ENCODE peak calls at places on chromosomes 6 and 20, in four cellular contexts. N is A549, M is WTC11, U is K562. F is an unnamed sample.

GRCh38 chr6:131068165-131068564 is 5.1 kb upstream of the EPB41L2 start:
- DNase-seq in N (no peak), M (no peak), U (peak; percentile 67), F (no peak)

GRCh38 chr20:36092424-36093024 is 62.0 kb upstream of the EPB41L1 start:
- DNase-seq in N (no peak), M (peak; percentile 49), U (peak; percentile 51), F (no peak)

GRCh38 chr6:21163110-21163837 is 430.3 kb upstream of the SOX4 start:
- DNase-seq in N (no peak), M (no peak), U (peak; percentile 16), F (no peak)

GRCh38 chr20:16279320-16279719 is 293.9 kb downstream of the KIF16B start:
- DNase-seq in N (no peak), M (peak; percentile 17), U (no peak), F (peak; percentile 43)

GRCh38 chr20:41178904-41179432 is 41.6 kb downstream of the PLCG1 start:
- DNase-seq in N (no peak), M (peak; percentile 9), U (no peak), F (no peak)

GRCh38 chr6:44533221-44533820 is 145.8 kb downstream of the CDC5L start:
- DNase-seq in N (no peak), M (no peak), U (no peak), F (no peak)

GRCh38 chr20:33995053-33995816 is 1.5 kb downstream of the RALY start:
- DNase-seq in N (no peak), M (no peak), U (no peak), F (no peak)

GRCh38 chr6:155091756-155092155 is 96.6 kb downstream of the TIAM2 start:
- DNase-seq in N (no peak), M (no peak), U (no peak), F (no peak)

GRCh38 chr6:14371530-14371929 is 254.0 kb downstream of the CD83 start:
- DNase-seq in N (no peak), M (no peak), U (no peak), F (no peak)

GRCh38 chr6:84515082-84515481 is 249.3 kb downstream of the TBX18 start:
- DNase-seq in N (no peak), M (no peak), U (no peak), F (no peak)

GRCh38 chr6:81962198-81962597 is 209.7 kb upstream of the TENT5A start:
- DNase-seq in N (no peak), M (no peak), U (no peak), F (no peak)

GRCh38 chr6:139325003-139325600 is 33.3 kb upstream of the TXLNB start:
- DNase-seq in N (no peak), M (no peak), U (no peak), F (no peak)

GRCh38 chr20:57514273-57514751 is 10.6 kb downstream of the CTCFL start:
- DNase-seq in N (peak; percentile 68), M (peak; percentile 71), U (peak; percentile 41), F (peak; percentile 73)

GRCh38 chr6:148457137-148457842 is 114.7 kb downstream of the SASH1 start:
- DNase-seq in N (no peak), M (no peak), U (no peak), F (no peak)

GRCh38 chr6:104201557-104201956 is 658.2 kb downstream of the HACE1 start:
- DNase-seq in N (no peak), M (no peak), U (no peak), F (no peak)

GRCh38 chr6:51090343-51090742 is 271.7 kb downstream of the TFAP2B start:
- DNase-seq in N (no peak), M (no peak), U (no peak), F (no peak)

GRCh38 chr6:68726307-68726706 is 91.2 kb downstream of the ADGRB3 start:
- DNase-seq in N (no peak), M (no peak), U (no peak), F (no peak)

GRCh38 chr6:22827760-22828159 is 258.4 kb downstream of the HDGFL1 start:
- DNase-seq in N (no peak), M (no peak), U (no peak), F (no peak)

GRCh38 chr6:22830463-22830862 is 261.1 kb downstream of the HDGFL1 start:
- DNase-seq in N (no peak), M (no peak), U (no peak), F (no peak)

GRCh38 chr6:22826961-22827360 is 257.6 kb downstream of the HDGFL1 start:
- DNase-seq in N (no peak), M (no peak), U (no peak), F (no peak)

GRCh38 chr6:22828179-22829062 is 259.1 kb downstream of the HDGFL1 start:
- DNase-seq in N (peak; percentile 72), M (peak; percentile 47), U (no peak), F (peak; percentile 39)

DNA sequence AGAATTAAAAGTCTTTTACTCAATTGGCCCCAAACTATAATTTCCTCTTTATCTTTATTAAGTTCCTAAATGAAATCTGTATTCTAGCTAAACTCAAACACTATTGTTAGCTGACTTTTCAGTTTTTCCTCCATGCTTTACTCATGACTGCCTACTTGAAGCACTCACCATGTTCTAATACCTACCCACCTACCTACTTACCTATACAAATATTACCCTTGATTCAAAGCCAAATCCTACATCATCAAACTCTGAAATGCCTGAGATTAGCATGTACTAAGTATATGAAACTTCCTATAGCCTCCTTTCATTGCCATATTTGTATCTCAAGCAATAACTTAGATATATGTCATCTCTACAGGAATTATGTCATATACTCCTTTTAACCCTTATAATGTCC is 259.7 kb downstream of the HDGFL1 start:
- DNase-seq in N (no peak), M (no peak), U (no peak), F (no peak)
- TF ChIP-seq NR3C1 in N (no peak), M (no peak), U (no peak), F (no peak)

GRCh38 chr6:18395851-18396187 is 8.7 kb downstream of the RNF144B start:
- DNase-seq in N (no peak), M (no peak), U (no peak), F (no peak)

GRCh38 chr6:18397701-18398100 is 10.6 kb downstream of the RNF144B start:
- DNase-seq in N (no peak), M (no peak), U (no peak), F (no peak)

GRCh38 chr6:18395177-18395850 is 8.2 kb downstream of the RNF144B start:
- DNase-seq in N (no peak), M (peak; percentile 13), U (no peak), F (no peak)

GRCh38 chr6:18405477-18406293 is 18.5 kb downstream of the RNF144B start:
- DNase-seq in N (peak; percentile 6), M (no peak), U (no peak), F (no peak)

DNA sequence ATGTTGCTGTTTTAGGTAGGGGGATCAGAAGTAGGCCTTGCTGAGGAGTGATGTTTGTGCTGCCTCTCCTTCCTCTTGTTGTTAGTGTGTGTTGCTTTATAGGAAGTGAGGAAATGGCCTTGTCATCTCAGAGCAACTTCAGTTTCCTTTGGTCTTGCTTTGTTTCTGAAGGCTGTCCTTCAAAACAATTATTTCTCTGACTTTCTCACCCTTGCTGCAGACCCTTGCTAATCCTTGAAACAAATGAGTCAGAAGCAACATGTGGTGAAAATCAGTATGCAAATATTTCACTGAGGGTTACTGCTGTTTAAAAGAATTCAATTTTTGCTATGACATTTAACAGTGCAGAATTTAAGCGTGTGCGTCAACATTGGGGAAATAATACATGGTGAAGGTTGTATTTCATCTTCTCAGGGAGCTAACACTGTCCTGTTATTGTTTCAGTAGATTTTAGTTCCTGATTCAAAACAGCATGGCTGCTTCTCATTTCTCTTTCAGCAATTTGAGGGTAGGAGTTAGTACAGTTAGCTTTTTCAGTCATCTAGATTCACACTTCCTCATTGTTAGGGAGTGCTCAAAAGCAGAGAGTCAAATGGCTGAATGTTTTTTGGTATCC is 13.8 kb downstream of the RNF144B start:
- DNase-seq in N (no peak), M (no peak), U (no peak), F (no peak)
- TF ChIP-seq NR3C1 in N (no peak), M (no peak), U (no peak), F (no peak)

DNA sequence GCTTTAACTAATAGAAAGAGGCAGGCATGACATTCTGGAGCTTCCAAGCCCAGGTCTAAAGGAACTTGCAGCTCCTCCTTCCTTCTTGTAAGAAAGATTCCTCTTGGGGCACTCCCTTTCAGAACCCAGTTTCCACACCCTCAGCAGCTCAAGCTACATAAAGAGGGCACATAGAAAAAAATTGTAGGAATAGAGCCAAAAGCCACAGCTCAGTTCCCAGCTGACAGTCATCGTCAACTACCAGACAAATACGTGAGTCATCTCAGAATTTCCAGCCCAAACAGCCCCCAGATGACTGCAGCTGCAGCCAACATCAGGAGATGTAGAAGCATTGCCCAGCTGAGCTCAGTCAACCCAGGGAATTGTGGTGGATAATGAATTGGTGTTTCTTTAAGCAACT is 349.8 kb upstream of the ARID1B start:
- DNase-seq in N (peak; percentile 3), M (no peak), U (no peak), F (no peak)
- TF ChIP-seq NR3C1 in N (no peak), M (no peak), U (no peak), F (no peak)

GRCh38 chr20:61934716-61935530 is 130.8 kb downstream of the TAF4 start:
- DNase-seq in N (no peak), M (peak; percentile 14), U (no peak), F (no peak)
- TF ChIP-seq NR3C1 in N (no peak), M (no peak), U (no peak), F (no peak)

GRCh38 chr20:19314619-19315018 is 102.2 kb downstream of the SLC24A3 start:
- DNase-seq in N (no peak), M (no peak), U (no peak), F (no peak)

GRCh38 chr20:19313342-19314069 is 101.1 kb downstream of the SLC24A3 start:
- DNase-seq in N (no peak), M (no peak), U (no peak), F (no peak)

GRCh38 chr20:19322061-19322985 is 109.9 kb downstream of the SLC24A3 start:
- DNase-seq in N (no peak), M (no peak), U (no peak), F (no peak)

GRCh38 chr20:19321176-19321575 is 108.7 kb downstream of the SLC24A3 start:
- DNase-seq in N (no peak), M (no peak), U (no peak), F (no peak)

GRCh38 chr20:19317240-19318069 is 105.0 kb downstream of the SLC24A3 start:
- DNase-seq in N (no peak), M (no peak), U (no peak), F (no peak)
- TF ChIP-seq NR3C1 in N (no peak), M (no peak), U (no peak), F (no peak)

GRCh38 chr6:36285187-36285612 is 15.3 kb downstream of the PNPLA1 start:
- DNase-seq in N (no peak), M (peak; percentile 69), U (peak; percentile 49), F (no peak)
- TF ChIP-seq NR3C1 in N (no peak), M (no peak), U (no peak), F (no peak)

GRCh38 chr6:168012431-168013249 is 15.2 kb downstream of the KIF25 start:
- DNase-seq in N (no peak), M (no peak), U (no peak), F (no peak)
- TF ChIP-seq NR3C1 in N (no peak), M (no peak), U (no peak), F (no peak)

GRCh38 chr6:108295676-108296075 is 822 bp downstream of the AFG1L start:
- DNase-seq in N (no peak), M (no peak), U (no peak), F (no peak)
- TF ChIP-seq NR3C1 in N (no peak), M (no peak), U (no peak), F (no peak)

GRCh38 chr6:69863766-69864165 is 2.6 kb upstream of the COL19A1 start:
- DNase-seq in N (no peak), M (no peak), U (no peak), F (no peak)
- TF ChIP-seq NR3C1 in N (no peak), M (no peak), U (no peak), F (no peak)